ENCODE peak calls at places on chromosomes 1 and 21, in nine cellular contexts. S, Z, R, W, D, M, J, C and F are unnamed samples. For H3K4me1, the result is how much of the 10 kb centered on the place peaks cover.

GRCh38 chr1:203306089-203306969 is 1.0 kb downstream of the BTG2 start:
- DNase-seq in S (no peak), Z (no peak), R (peak), W (peak), D (peak), M (peak), J (peak), C (peak), F (peak)

GRCh38 chr1:244049142-244049968 is 1.7 kb upstream of the ZBTB18 start:
- DNase-seq in S (peak), Z (no peak), R (peak), W (no peak), D (peak), M (peak), J (peak), C (peak), F (peak)

GRCh38 chr1:55584521-55585401 is 369.6 kb upstream of the USP24 start:
- DNase-seq in S (no peak), Z (peak), R (no peak), W (no peak), D (no peak), M (no peak), J (peak), C (peak), F (no peak)

GRCh38 chr1:89271616-89272015 is 1.0 kb downstream of the GBP5 start:
- DNase-seq in S (no peak), Z (no peak), R (no peak), W (no peak), D (no peak), M (no peak), J (peak), C (peak), F (no peak)

GRCh38 chr1:113912594-113913311 is 7.6 kb downstream of the DCLRE1B start:
- DNase-seq in S (no peak), Z (no peak), R (no peak), W (no peak), D (no peak), M (no peak), J (peak), C (peak), F (no peak)

GRCh38 chr1:94934551-94934950 is 7.6 kb upstream of the CNN3 start:
- DNase-seq in S (no peak), Z (no peak), R (no peak), W (no peak), D (no peak), M (no peak), J (no peak), C (no peak), F (no peak)

GRCh38 chr21:38984982-38985422 is 179.3 kb downstream of the ETS2 start:
- DNase-seq in S (no peak), Z (no peak), R (no peak), W (no peak), D (no peak), M (no peak), J (peak), C (peak), F (peak)

GRCh38 chr1:112744019-112744578 is 29.0 kb upstream of the PPM1J start:
- DNase-seq in S (peak), Z (peak), R (no peak), W (no peak), D (no peak), M (peak), J (peak), C (peak), F (peak)

GRCh38 chr1:245842106-245842505 is 665.0 kb downstream of the SMYD3 start:
- DNase-seq in S (no peak), Z (no peak), R (no peak), W (no peak), D (no peak), M (no peak), J (no peak), C (no peak), F (no peak)

GRCh38 chr1:202597090-202597761 is 113.0 kb downstream of the SYT2 start:
- DNase-seq in S (no peak), Z (no peak), R (no peak), W (no peak), D (no peak), M (no peak), J (no peak), C (no peak), F (no peak)

GRCh38 chr1:16017461-16018303 is at the start of gene HSPB7:
- DNase-seq in S (peak), Z (no peak), R (peak), W (peak), D (no peak), M (no peak), J (peak), C (peak), F (peak)

GRCh38 chr1:119971710-119972570 is 75.6 kb upstream of the ADAM30 start:
- DNase-seq in S (no peak), Z (no peak), R (no peak), W (no peak), D (no peak), M (no peak), J (peak), C (no peak), F (no peak)

GRCh38 chr1:46242918-46243317 is 4.6 kb upstream of the RAD54L start:
- DNase-seq in S (no peak), Z (no peak), R (no peak), W (no peak), D (no peak), M (no peak), J (no peak), C (no peak), F (no peak)
- H3K27ac ChIP-seq in S (no peak), Z (no peak), R (no peak), W (no peak), D (no peak), M (no peak), J (no peak), C (no peak), F (no peak)

GRCh38 chr1:37495875-37496274 is 18.7 kb downstream of the MEAF6 start:
- DNase-seq in S (no peak), Z (no peak), R (no peak), W (no peak), D (no peak), M (no peak), J (no peak), C (no peak), F (no peak)
- H3K4me1 ChIP-seq in S (under half), Z (under half), R (under half), W (under half), D (under half), M (under half), J (under half), C (under half), F (under half)

DNA sequence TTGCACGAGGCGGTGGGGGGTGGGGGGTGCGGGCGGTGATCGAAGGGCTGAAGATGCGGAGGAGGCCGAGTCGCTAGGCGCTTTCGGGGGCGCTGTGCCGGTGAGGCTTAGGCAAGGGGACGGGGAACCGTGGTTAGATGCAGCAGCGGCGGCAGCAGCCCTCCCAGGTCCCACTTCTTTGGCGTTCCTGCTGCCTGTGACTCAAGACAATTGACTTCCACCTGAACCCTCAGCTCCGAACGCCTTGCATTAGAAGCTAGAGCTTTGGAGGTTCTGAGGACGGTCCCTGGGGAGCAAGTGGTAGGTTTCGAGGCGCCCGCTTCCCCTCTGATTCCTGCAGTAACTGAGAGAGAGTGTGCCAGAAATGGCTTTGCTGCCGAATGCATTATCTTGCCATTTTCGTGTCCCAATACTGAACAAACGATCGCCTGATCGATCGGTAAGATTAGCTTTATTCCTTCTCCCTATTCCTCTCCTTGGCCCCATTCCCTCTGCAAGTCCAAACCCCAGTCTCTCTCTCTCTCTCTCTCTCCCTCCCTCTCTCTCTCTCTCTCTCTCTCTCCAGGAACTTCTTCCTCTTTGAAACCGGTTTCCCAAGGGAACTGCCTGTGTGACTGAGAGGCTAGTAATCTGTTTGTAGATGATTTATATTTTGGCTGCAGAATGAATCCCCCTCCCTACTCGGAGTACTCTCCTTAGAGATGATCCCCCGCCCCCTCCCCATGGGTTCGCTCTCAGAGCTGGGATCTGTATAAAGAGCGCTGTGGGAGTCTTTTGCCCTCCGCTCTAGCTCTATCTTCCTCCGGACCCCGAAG is 736 bp upstream of the BRINP3 start:
- DNase-seq in S (no peak), Z (no peak), R (peak), W (no peak), D (no peak), M (no peak), J (peak), C (peak), F (no peak)
- H3K4me3 ChIP-seq in S (no peak), Z (peak), R (peak), W (peak), D (no peak), M (peak), J (peak), C (peak), F (no peak)

DNA sequence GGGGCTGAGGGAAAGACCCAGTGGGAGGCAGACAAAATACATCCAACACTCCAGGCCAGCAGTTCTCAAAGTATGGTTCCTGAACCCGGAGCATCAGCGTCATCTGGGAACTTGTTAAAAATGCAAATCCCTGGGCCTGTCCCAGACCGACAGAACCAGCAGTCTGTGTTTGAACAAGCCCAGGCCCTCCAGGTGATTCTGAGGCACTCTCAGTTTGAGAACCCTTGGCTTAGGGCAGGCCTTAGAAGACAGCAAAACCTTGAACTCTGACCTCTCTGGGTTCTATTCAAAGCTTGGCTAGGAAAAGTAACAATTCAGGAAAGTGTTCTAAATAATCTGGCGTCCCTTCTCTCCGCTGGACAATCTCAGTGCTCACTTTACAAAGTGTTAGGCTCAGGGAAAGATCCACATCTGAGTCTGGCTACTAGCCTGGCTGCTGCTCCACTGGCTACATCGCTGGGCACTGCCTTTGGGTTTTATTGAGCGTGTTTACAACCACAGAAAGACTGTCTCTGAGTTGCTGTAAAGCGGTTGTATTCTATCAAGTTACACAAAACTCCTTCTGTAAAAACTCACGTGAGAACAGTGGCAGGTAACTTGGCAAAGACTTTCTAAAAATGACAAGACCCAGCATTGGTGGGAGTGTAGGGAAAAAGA is 166.1 kb downstream of the HIVEP3 start:
- DNase-seq in S (no peak), Z (no peak), R (no peak), W (no peak), D (peak), M (no peak), J (no peak), C (no peak), F (no peak)
- H3K27ac ChIP-seq in S (no peak), Z (no peak), R (no peak), W (no peak), D (peak), M (no peak), J (no peak), C (no peak), F (no peak)